ENCODE peak calls at places on chromosome 7, in five cellular contexts. H is GM20000; W is stimulated activated CD4-positive, alpha-beta T cell treated with anti-CD3 and anti-CD28 coated beads, Interleukin-4, amount 100 ng/mL, for 48 hours; B is DMS53; S is Caki2. K is an unnamed sample.

GRCh38 chr7:19062216-19062615 is 55.2 kb downstream of the TWIST1 start:
- DNase-seq in H (no peak), W (no peak), B (no peak), S (no peak), K (no peak)

GRCh38 chr7:30252885-30253795 is 31.3 kb upstream of the ZNRF2 start:
- DNase-seq in H (no peak), W (no peak), B (peak; percentile 62), S (no peak), K (no peak)

GRCh38 chr7:35035511-35035921 is 1.8 kb downstream of the DPY19L1 start:
- DNase-seq in H (peak; percentile 63), W (no peak), B (peak; percentile 80), S (peak; percentile 72), K (no peak)

GRCh38 chr7:55191926-55192692 is 173.0 kb upstream of the LANCL2 start:
- DNase-seq in H (no peak), W (no peak), B (no peak), S (no peak), K (no peak)

GRCh38 chr7:101693498-101694091 is 64.5 kb upstream of the MYL10 start:
- DNase-seq in H (no peak), W (no peak), B (peak; percentile 45), S (no peak), K (no peak)

GRCh38 chr7:26958834-26959233 is 94.4 kb upstream of the SKAP2 start:
- DNase-seq in H (no peak), W (no peak), B (peak; percentile 80), S (peak; percentile 45), K (no peak)

GRCh38 chr7:132234751-132235150 is 341.5 kb downstream of the PLXNA4 start:
- DNase-seq in H (no peak), W (no peak), B (no peak), S (no peak), K (no peak)

GRCh38 chr7:25424113-25424512 is 195.8 kb upstream of the NPVF start:
- DNase-seq in H (no peak), W (no peak), B (no peak), S (no peak), K (no peak)

GRCh38 chr7:17130281-17131059 is 168.0 kb upstream of the AHR start:
- DNase-seq in H (no peak), W (no peak), B (peak; percentile 95), S (peak; percentile 71), K (no peak)

GRCh38 chr7:56092789-56093531 is at the start of gene PHKG1:
- DNase-seq in H (no peak), W (no peak), B (peak; percentile 72), S (no peak), K (no peak)

GRCh38 chr7:133365892-133366291 is 113.0 kb downstream of the EXOC4 start:
- DNase-seq in H (no peak), W (no peak), B (no peak), S (no peak), K (no peak)

GRCh38 chr7:101308245-101309085 is 13.1 kb downstream of the IFT22 start:
- DNase-seq in H (peak; percentile 57), W (peak; percentile 27), B (peak; percentile 25), S (no peak), K (no peak)

GRCh38 chr7:298739-299138 is 8.8 kb downstream of the FOXL3 start:
- DNase-seq in H (no peak), W (no peak), B (no peak), S (no peak), K (no peak)

GRCh38 chr7:55086413-55087201 is 67.8 kb downstream of the EGFR start:
- DNase-seq in H (peak; percentile 61), W (no peak), B (peak; percentile 55), S (peak; percentile 98), K (no peak)

GRCh38 chr7:3162286-3162685 is 118.6 kb upstream of the CARD11 start:
- DNase-seq in H (no peak), W (no peak), B (peak; percentile 8), S (no peak), K (no peak)

GRCh38 chr7:107563761-107564552 is at the start of the genes COG5 and DUS4L:
- DNase-seq in H (peak; percentile 85), W (peak; percentile 79), B (peak; percentile 95), S (peak; percentile 81), K (peak; percentile 89)

GRCh38 chr7:351256-351655 is 61.3 kb downstream of the FOXL3 start:
- DNase-seq in H (no peak), W (peak; percentile 43), B (no peak), S (no peak), K (no peak)

GRCh38 chr7:28729276-28729675 is 228.9 kb downstream of the TRIL start:
- DNase-seq in H (no peak), W (no peak), B (no peak), S (peak; percentile 45), K (no peak)

GRCh38 chr7:7957513-7957912 is 11.1 kb upstream of the GLCCI1 start:
- DNase-seq in H (no peak), W (no peak), B (no peak), S (no peak), K (no peak)

GRCh38 chr7:151900591-151901312 is 23.8 kb upstream of the PRKAG2 start:
- DNase-seq in H (no peak), W (no peak), B (no peak), S (no peak), K (no peak)

GRCh38 chr7:155871211-155871610 is 58.9 kb upstream of the SHH start:
- DNase-seq in H (no peak), W (no peak), B (no peak), S (no peak), K (no peak)

GRCh38 chr7:84251183-84251845 is 56.7 kb upstream of the SEMA3A start:
- DNase-seq in H (no peak), W (no peak), B (peak; percentile 33), S (peak; percentile 78), K (no peak)

GRCh38 chr7:90180011-90180585 is 25.8 kb downstream of the STEAP1 start:
- DNase-seq in H (no peak), W (no peak), B (peak; percentile 50), S (no peak), K (no peak)

GRCh38 chr7:128352138-128352537 is 8.4 kb upstream of the RBM28 start:
- DNase-seq in H (peak; percentile 54), W (peak; percentile 24), B (peak; percentile 95), S (no peak), K (no peak)

GRCh38 chr7:7228967-7229366 is 46.6 kb downstream of the C1GALT1 start:
- DNase-seq in H (no peak), W (no peak), B (no peak), S (no peak), K (no peak)

GRCh38 chr7:64997927-64998391 is 7.1 kb upstream of the ZNF117 start:
- DNase-seq in H (no peak), W (no peak), B (peak; percentile 84), S (no peak), K (no peak)

GRCh38 chr7:32905175-32905662 is 13.7 kb upstream of the KBTBD2 start:
- DNase-seq in H (no peak), W (peak; percentile 35), B (peak; percentile 39), S (peak; percentile 90), K (peak; percentile 51)

K was measured in stimulated activated effector memory CD8-positive, alpha-beta T cell treated with anti-CD3 and anti-CD28 coated beads, Interleukin-12 subunit alpha, Interleukin-12 subunit beta, amount 100 ng/mL, for 72 hours.